ENCODE peak calls at places on chromosomes 3 and 15, in seven cellular contexts. S is GM23248, Z is PC-3, K is GM23338, L is neural progenitor cell, I is HCT116, Y is MM.1S. H is an unnamed sample.

GRCh38 chr3:133896002-133896761 is 500 bp upstream of the RAB6B start:
- DNase-seq in S (peak; percentile 41), Z (no peak), K (peak; percentile 62), L (peak; percentile 50), I (no peak), Y (no peak), H (peak; percentile 44)

GRCh38 chr15:50884583-50884982 is 23.9 kb upstream of the AP4E1 start:
- DNase-seq in S (peak; percentile 65), Z (peak; percentile 73), K (no peak), L (no peak), I (no peak), Y (no peak), H (no peak)

GRCh38 chr15:74913041-74913440 is 6.4 kb upstream of the FAM219B start:
- DNase-seq in S (peak; percentile 27), Z (peak; percentile 41), K (no peak), L (no peak), I (no peak), Y (no peak), H (no peak)

GRCh38 chr15:80105193-80105984 is 45.9 kb downstream of the ZFAND6 start:
- DNase-seq in S (peak; percentile 81), Z (peak; percentile 84), K (no peak), L (no peak), I (no peak), Y (no peak), H (peak; percentile 16)

GRCh38 chr3:59513570-59513969 is 463.7 kb upstream of the CFAP20DC start:
- DNase-seq in S (no peak), Z (peak; percentile 27), K (no peak), L (no peak), I (no peak), Y (no peak), H (no peak)

GRCh38 chr3:124640907-124641306 is 89.3 kb upstream of the UMPS start:
- DNase-seq in S (no peak), Z (no peak), K (no peak), L (no peak), I (no peak), Y (no peak), H (no peak)

GRCh38 chr15:74127255-74127953 is 3.0 kb upstream of the ISLR2 start:
- DNase-seq in S (peak; percentile 92), Z (peak; percentile 86), K (peak; percentile 95), L (peak; percentile 96), I (peak; percentile 69), Y (peak; percentile 77), H (peak; percentile 93)

GRCh38 chr15:31090741-31091140 is 10.8 kb downstream of the TRPM1 start:
- DNase-seq in S (no peak), Z (no peak), K (no peak), L (no peak), I (no peak), Y (no peak), H (no peak)

GRCh38 chr15:70415330-70415884 is 317.7 kb upstream of the TLE3 start:
- DNase-seq in S (no peak), Z (no peak), K (no peak), L (no peak), I (no peak), Y (no peak), H (no peak)

GRCh38 chr3:17481116-17481515 is 261.3 kb downstream of the TBC1D5 start:
- DNase-seq in S (no peak), Z (no peak), K (no peak), L (no peak), I (no peak), Y (no peak), H (no peak)

GRCh38 chr3:124298951-124299350 is 307.0 kb upstream of the ROPN1 start:
- DNase-seq in S (no peak), Z (peak; percentile 56), K (no peak), L (no peak), I (no peak), Y (no peak), H (no peak)

GRCh38 chr15:67066041-67067021 is 929 bp downstream of the SMAD3 start:
- DNase-seq in S (peak; percentile 63), Z (no peak), K (peak; percentile 67), L (peak; percentile 77), I (no peak), Y (no peak), H (no peak)

GRCh38 chr3:51605938-51606337 is 65.1 kb upstream of the TEX264 start:
- DNase-seq in S (no peak), Z (no peak), K (no peak), L (no peak), I (no peak), Y (no peak), H (no peak)

GRCh38 chr3:122668930-122669730 is 11.5 kb upstream of the PARP14 start:
- DNase-seq in S (peak; percentile 61), Z (peak; percentile 95), K (no peak), L (no peak), I (peak; percentile 89), Y (no peak), H (peak; percentile 54)

GRCh38 chr15:63606333-63606732 is 9.1 kb downstream of the FBXL22 start:
- DNase-seq in S (no peak), Z (no peak), K (no peak), L (no peak), I (no peak), Y (no peak), H (no peak)

GRCh38 chr3:49512791-49513355 is 41.4 kb upstream of the BSN start:
- DNase-seq in S (no peak), Z (peak; percentile 10), K (no peak), L (no peak), I (no peak), Y (no peak), H (no peak)

GRCh38 chr15:28128036-28128435 is 28.9 kb upstream of the OCA2 start:
- DNase-seq in S (no peak), Z (no peak), K (no peak), L (no peak), I (no peak), Y (no peak), H (no peak)

GRCh38 chr3:155871746-155872158 is 1.3 kb downstream of the GMPS start:
- DNase-seq in S (no peak), Z (no peak), K (no peak), L (no peak), I (no peak), Y (no peak), H (no peak)

GRCh38 chr3:139113766-139114165 is 69.1 kb upstream of the PRR23C start:
- DNase-seq in S (no peak), Z (no peak), K (no peak), L (no peak), I (no peak), Y (no peak), H (no peak)

GRCh38 chr3:152100491-152101086 is 168.1 kb upstream of the MBNL1 start:
- DNase-seq in S (peak; percentile 11), Z (no peak), K (peak; percentile 63), L (no peak), I (no peak), Y (peak; percentile 21), H (peak; percentile 27)

GRCh38 chr15:59532770-59533379 is 78.7 kb upstream of the GCNT3 start:
- DNase-seq in S (peak; percentile 62), Z (peak; percentile 67), K (peak; percentile 80), L (peak; percentile 60), I (peak; percentile 45), Y (peak; percentile 60), H (peak; percentile 59)

GRCh38 chr15:99956820-99957641 is 223.8 kb upstream of the LYSMD4 start:
- DNase-seq in S (no peak), Z (no peak), K (no peak), L (no peak), I (no peak), Y (no peak), H (no peak)

GRCh38 chr15:79090487-79091203 is at the start of gene RASGRF1:
- DNase-seq in S (peak; percentile 7), Z (no peak), K (peak; percentile 75), L (peak; percentile 74), I (no peak), Y (no peak), H (peak; percentile 40)
- TF ChIP-seq EZH2 in S (no peak), Z (no peak), K (no peak), L (no peak), I (no peak), Y (no peak), H (peak; percentile 23)

GRCh38 chr3:179745109-179745508 is 92.3 kb downstream of the USP13 start:
- DNase-seq in S (no peak), Z (no peak), K (no peak), L (no peak), I (no peak), Y (no peak), H (no peak)

GRCh38 chr3:179750720-179751328 is 98.0 kb downstream of the USP13 start:
- DNase-seq in S (peak; percentile 65), Z (peak; percentile 60), K (peak; percentile 59), L (peak; percentile 46), I (no peak), Y (no peak), H (peak; percentile 28)
- TF ChIP-seq EZH2phosphoT487 in S (no peak), Z (no peak), K (no peak), L (no peak), I (no peak), Y (no peak), H (no peak)

GRCh38 chr3:147380996-147381376 is 25.4 kb downstream of the ZIC4 start:
- DNase-seq in S (no peak), Z (no peak), K (peak; percentile 43), L (no peak), I (no peak), Y (no peak), H (no peak)

GRCh38 chr3:147378186-147378503 is 28.2 kb downstream of the ZIC4 start:
- DNase-seq in S (peak; percentile 31), Z (no peak), K (no peak), L (peak; percentile 79), I (no peak), Y (no peak), H (no peak)

GRCh38 chr3:147381610-147382009 is 24.7 kb downstream of the ZIC4 start:
- DNase-seq in S (no peak), Z (no peak), K (peak; percentile 58), L (peak; percentile 33), I (no peak), Y (no peak), H (no peak)

GRCh38 chr3:147380271-147380995 is 25.9 kb downstream of the ZIC4 start:
- DNase-seq in S (no peak), Z (no peak), K (peak; percentile 59), L (peak; percentile 57), I (no peak), Y (no peak), H (no peak)

DNA sequence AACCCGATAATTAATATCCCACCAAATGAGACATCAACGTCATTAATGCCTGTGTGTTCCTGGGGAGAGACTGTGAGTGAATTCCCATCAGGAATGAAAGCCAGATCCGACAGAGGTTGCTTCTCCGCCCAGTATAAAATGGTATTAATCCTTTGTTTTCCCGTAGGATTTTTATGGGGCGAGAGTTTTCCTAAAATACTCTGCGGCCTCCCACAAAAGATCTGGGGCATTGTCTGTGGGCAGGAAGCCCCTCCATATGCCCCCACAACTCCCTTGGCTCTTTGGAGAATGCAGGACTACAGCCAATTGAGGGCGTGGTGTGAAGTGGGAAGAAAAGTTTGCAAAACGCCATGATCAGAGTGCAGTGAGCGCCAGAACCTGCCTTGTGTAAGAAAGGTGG is 26.7 kb downstream of the ZIC4 start:
- DNase-seq in S (no peak), Z (no peak), K (no peak), L (no peak), I (no peak), Y (no peak), H (no peak)
- TF ChIP-seq EZH2 in S (no peak), Z (no peak), K (peak; percentile 51), L (peak; percentile 13), I (no peak), Y (no peak), H (no peak)

DNA sequence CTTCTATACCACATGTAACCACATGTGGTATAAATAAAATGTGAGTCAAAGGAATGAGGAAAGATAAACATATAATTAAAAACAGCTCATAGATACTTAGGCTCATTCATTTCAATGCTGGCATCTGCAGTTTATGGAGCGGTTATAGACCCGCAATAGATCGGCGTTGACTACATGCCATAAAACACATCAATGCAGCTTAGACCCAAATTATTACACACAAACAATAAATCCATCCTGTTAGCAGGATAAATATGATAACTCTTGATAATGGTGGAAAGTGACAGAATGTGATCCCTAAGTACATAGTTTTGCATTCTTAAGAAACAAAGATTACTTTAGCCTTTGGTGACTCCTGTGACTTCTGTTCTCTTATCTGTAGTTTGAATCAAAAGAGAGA is 143.8 kb downstream of the NR2F2 start:
- DNase-seq in S (peak; percentile 4), Z (no peak), K (no peak), L (no peak), I (no peak), Y (no peak), H (no peak)
- TF ChIP-seq EZH2phosphoT487 in S (no peak), Z (no peak), K (no peak), L (no peak), I (no peak), Y (no peak), H (peak; percentile 96)